ENCODE peak calls at places on chromosome 15, in nine cellular contexts. A is CD8-positive, alpha-beta memory T cell; M is anterior cingulate cortex; X is T-helper 1 cell; V is gastrocnemius medialis; Q is DMS153; H is HuH-7.5; Z is A549; W is endodermal cell. Y is an unnamed sample.

GRCh38 chr15:95626501-95627361 is 703.8 kb upstream of the NR2F2 start:
- DNase-seq in M (no peak), H (no peak), X (no peak), Q (no peak), A (no peak), Z (no peak), W (peak), V (no peak), Y (peak)

GRCh38 chr15:58043192-58043903 is 22.2 kb downstream of the ALDH1A2 start:
- DNase-seq in M (no peak), Q (no peak), X (peak), H (no peak), Z (peak), W (peak), V (no peak), A (no peak), Y (peak)

GRCh38 chr15:93861413-93861812 is 369.9 kb upstream of the MCTP2 start:
- DNase-seq in V (no peak), W (no peak), M (no peak), H (no peak), X (no peak), Z (no peak), Q (no peak), A (no peak), Y (no peak)

GRCh38 chr15:90949979-90950675 is 4.6 kb upstream of the RCCD1 start:
- DNase-seq in Z (no peak), X (no peak), H (no peak), A (no peak), V (no peak), M (no peak), Q (no peak), W (no peak), Y (no peak)

GRCh38 chr15:75646944-75647364 is 758 bp upstream of the SNX33 start:
- DNase-seq in V (no peak), M (no peak), W (peak), A (no peak), X (no peak), H (peak), Z (no peak), Q (no peak), Y (no peak)

GRCh38 chr15:29676961-29677402 is 145.3 kb downstream of the TJP1 start:
- DNase-seq in W (no peak), V (no peak), Q (no peak), Z (peak), X (no peak), M (no peak), A (no peak), H (no peak), Y (no peak)

GRCh38 chr15:89340586-89340985 is 6.0 kb upstream of the POLG start:
- DNase-seq in V (no peak), H (no peak), A (no peak), X (no peak), M (no peak), W (no peak), Q (no peak), Z (no peak), Y (no peak)

GRCh38 chr15:85667491-85668424 is 127.0 kb downstream of the KLHL25 start:
- DNase-seq in A (peak), Z (peak), M (no peak), X (peak), W (no peak), H (no peak), V (no peak), Q (peak), Y (no peak)

GRCh38 chr15:67274236-67274635 is 19.6 kb downstream of the IQCH start:
- DNase-seq in X (no peak), V (no peak), Q (no peak), Z (no peak), W (no peak), A (no peak), H (no peak), M (no peak), Y (no peak)

Y was measured in left ventricle myocardium inferior.